ENCODE peak calls at places on chromosome 2, in five cellular contexts. X is adrenal gland, O is NT2/D1, J is HAP-1, D is GM23248. K is an unnamed sample. For H3K27me3, the result is how much of the 10 kb centered on the place peaks cover.

GRCh38 chr2:218216674-218217365 is at the start of gene ARPC2:
- DNase-seq in O (peak), J (peak), D (peak), X (peak), K (peak)

GRCh38 chr2:111616651-111617218 is 267.3 kb downstream of the ANAPC1 start:
- DNase-seq in J (no peak), O (no peak), D (no peak), X (no peak), K (no peak)

GRCh38 chr2:212711851-212712250 is 173.2 kb upstream of the ERBB4 start:
- DNase-seq in O (no peak), D (peak), X (no peak), J (no peak), K (no peak)

GRCh38 chr2:172740871-172741270 is 5.2 kb downstream of the RAPGEF4 start:
- DNase-seq in J (no peak), D (no peak), O (no peak), X (no peak), K (no peak)

GRCh38 chr2:215843579-215843978 is 169.8 kb downstream of the MREG start:
- DNase-seq in D (peak), J (no peak), O (no peak), X (peak), K (no peak)

GRCh38 chr2:20433249-20433648 is 13.6 kb upstream of the RHOB start:
- DNase-seq in D (no peak), X (no peak), O (no peak), J (no peak), K (no peak)

GRCh38 chr2:226581004-226581403 is 218.6 kb downstream of the IRS1 start:
- DNase-seq in D (no peak), X (no peak), J (no peak), O (no peak), K (no peak)

GRCh38 chr2:116761864-116762263 is 1052.6 kb upstream of the DDX18 start:
- DNase-seq in X (no peak), D (no peak), O (peak), J (no peak), K (no peak)

GRCh38 chr2:238158807-238159539 is at the start of gene ERFE:
- DNase-seq in D (peak), O (peak), J (peak), X (no peak), K (peak)

GRCh38 chr2:169131587-169132512 is 62.5 kb downstream of the DHRS9 start:
- DNase-seq in J (peak), O (no peak), D (peak), X (no peak), K (no peak)

GRCh38 chr2:74001781-74002514 is 17.2 kb downstream of the TET3 start:
- DNase-seq in O (no peak), D (no peak), X (no peak), J (no peak), K (peak)

GRCh38 chr2:140286377-140286776 is 1506.2 kb upstream of the NXPH2 start:
- DNase-seq in D (no peak), J (no peak), O (no peak), X (no peak), K (no peak)

GRCh38 chr2:233925402-233925801 is 8.2 kb downstream of the TRPM8 start:
- DNase-seq in D (no peak), J (no peak), O (no peak), X (no peak), K (no peak)

GRCh38 chr2:239394978-239395377 is 5.8 kb downstream of the HDAC4 start:
- DNase-seq in D (no peak), X (no peak), O (no peak), J (no peak), K (peak)

GRCh38 chr2:66577331-66578041 is 142.6 kb downstream of the MEIS1 start:
- DNase-seq in X (peak), J (no peak), D (no peak), O (no peak), K (no peak)

GRCh38 chr2:205975082-205975949 is 110.7 kb downstream of the INO80D start:
- DNase-seq in X (no peak), O (no peak), D (no peak), J (no peak), K (no peak)

GRCh38 chr2:98649135-98649991 is 41.0 kb downstream of the UNC50 start:
- DNase-seq in D (peak), O (peak), J (peak), X (peak), K (no peak)

GRCh38 chr2:31581124-31581795 is 522 bp upstream of the SRD5A2 start:
- DNase-seq in J (no peak), O (no peak), X (no peak), D (no peak), K (no peak)

GRCh38 chr2:31580321-31581117 is at the start of gene SRD5A2:
- DNase-seq in J (no peak), O (no peak), D (no peak), X (no peak), K (no peak)

GRCh38 chr2:31577143-31577542 is 3.6 kb downstream of the SRD5A2 start:
- DNase-seq in O (no peak), J (no peak), D (no peak), X (no peak), K (no peak)

GRCh38 chr2:31578316-31578715 is 2.4 kb downstream of the SRD5A2 start:
- DNase-seq in D (no peak), J (no peak), X (no peak), O (no peak), K (no peak)

GRCh38 chr2:31579996-31580320 is 780 bp downstream of the SRD5A2 start:
- DNase-seq in D (no peak), X (no peak), J (no peak), O (no peak), K (no peak)
- H3K27me3 ChIP-seq in D (under half), X (under half), J (under half), O (under half), K (under half)

DNA sequence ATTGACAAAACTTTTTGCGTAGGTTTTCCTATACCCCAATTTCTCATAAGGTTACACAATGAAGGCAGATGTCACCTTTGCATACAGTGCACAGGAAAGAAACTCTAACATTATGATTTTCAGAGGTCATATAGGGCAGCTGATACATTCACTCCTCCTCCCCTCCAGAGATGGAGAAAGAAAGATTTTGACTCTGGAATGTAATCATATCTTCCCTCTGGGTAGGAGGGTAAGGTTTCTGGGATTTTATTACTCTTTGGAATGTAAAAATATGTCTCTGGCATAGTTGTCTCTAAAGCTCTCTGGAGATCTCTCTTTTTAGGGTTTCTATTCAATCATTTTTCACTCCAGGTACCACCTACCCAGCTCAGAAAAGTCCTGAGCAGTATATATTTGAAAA is 398.3 kb downstream of the GPD2 start:
- DNase-seq in D (no peak), O (no peak), J (no peak), X (no peak), K (no peak)
- H3K27me3 ChIP-seq in D (under half), O (under half), J (under half), X (under half), K (under half)

GRCh38 chr2:45003586-45004568 is 5.4 kb downstream of the SIX2 start:
- DNase-seq in X (no peak), D (no peak), J (no peak), O (no peak), K (no peak)
- H3K27me3 ChIP-seq in X (half or more), D (half or more), J (under half), O (half or more), K (half or more)

GRCh38 chr2:63058742-63059433 is 8.3 kb downstream of the OTX1 start:
- DNase-seq in D (peak), X (no peak), J (no peak), O (no peak), K (no peak)

GRCh38 chr2:63056309-63057065 is 5.9 kb downstream of the OTX1 start:
- DNase-seq in J (no peak), D (peak), O (no peak), X (no peak), K (peak)

GRCh38 chr2:63059434-63060078 is 8.9 kb downstream of the OTX1 start:
- DNase-seq in D (no peak), O (no peak), J (no peak), X (no peak), K (no peak)

GRCh38 chr2:63057249-63058148 is 6.9 kb downstream of the OTX1 start:
- DNase-seq in D (no peak), X (no peak), J (no peak), O (no peak), K (no peak)

DNA sequence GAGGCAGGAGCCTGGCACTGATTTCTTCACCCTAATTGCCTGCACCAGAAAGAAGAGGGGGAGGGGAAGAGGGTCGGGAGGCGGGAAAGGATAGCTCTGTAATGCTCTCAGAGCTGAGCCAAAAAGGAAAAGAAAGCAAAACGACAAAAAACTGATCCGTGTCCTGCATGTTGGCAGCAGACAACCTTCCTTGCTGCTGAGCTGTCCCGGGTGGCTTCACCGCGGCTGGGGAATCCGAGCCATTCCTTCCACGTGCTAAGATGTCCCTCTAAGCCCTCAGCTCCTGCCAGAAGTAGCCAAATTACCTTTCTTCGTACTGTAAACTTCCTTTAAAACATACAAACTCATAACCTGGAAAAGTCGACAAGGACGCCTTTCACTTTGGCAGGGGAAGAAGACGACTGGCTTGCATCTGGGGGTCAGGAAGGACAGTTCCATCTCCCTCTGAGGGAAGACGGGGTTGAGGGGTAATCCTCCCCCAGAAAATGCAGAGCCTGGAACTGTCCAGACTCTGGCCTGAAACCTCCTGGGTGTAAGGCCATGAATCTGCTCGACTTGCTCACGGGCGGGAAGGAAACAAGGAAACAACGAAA is 7.6 kb downstream of the OTX1 start:
- DNase-seq in D (peak), X (no peak), O (no peak), J (no peak), K (no peak)
- H3K27me3 ChIP-seq in D (half or more), X (half or more), O (half or more), J (under half), K (half or more)